ENCODE peak calls at places on chromosomes 5 and 9, in eight cellular contexts. E is Caco-2, L is HFFc6, B is OCI-LY7, O is sigmoid colon, C is lower lobe of right lung, J is tibial nerve, Y is astrocyte of the spinal cord. G is an unnamed sample.

GRCh38 chr5:136191304-136192014 is 1.5 kb downstream of the SMIM32 start:
- DNase-seq in E (no peak), L (no peak), B (no peak), O (peak), C (no peak), J (no peak), Y (no peak), G (no peak)

GRCh38 chr9:132049900-132050299 is 29.8 kb downstream of the MED27 start:
- DNase-seq in E (no peak), L (no peak), B (no peak), O (no peak), C (no peak), J (no peak), Y (no peak), G (no peak)

GRCh38 chr5:85896499-85896898 is 721.2 kb upstream of the COX7C start:
- DNase-seq in E (no peak), L (no peak), B (no peak), O (no peak), C (no peak), J (no peak), Y (no peak), G (no peak)

GRCh38 chr9:110650261-110650660 is 18.3 kb upstream of the MUSK start:
- DNase-seq in E (no peak), L (peak), B (no peak), O (peak), C (no peak), J (no peak), Y (peak), G (no peak)

GRCh38 chr9:76369583-76369982 is 24.6 kb downstream of the RFK start:
- DNase-seq in E (no peak), L (no peak), B (peak), O (no peak), C (no peak), J (no peak), Y (peak), G (no peak)

GRCh38 chr5:132775439-132776076 is 1.5 kb downstream of the SEPTIN8 start:
- DNase-seq in E (peak), L (no peak), B (no peak), O (peak), C (no peak), J (no peak), Y (no peak), G (no peak)

GRCh38 chr5:124309241-124309977 is 437.0 kb downstream of the ZNF608 start:
- DNase-seq in E (no peak), L (no peak), B (no peak), O (no peak), C (no peak), J (no peak), Y (no peak), G (no peak)

GRCh38 chr5:74452851-74453250 is 187.7 kb downstream of the ENC1 start:
- DNase-seq in E (no peak), L (no peak), B (peak), O (no peak), C (no peak), J (no peak), Y (no peak), G (peak)

GRCh38 chr9:93098236-93098946 is 2.4 kb downstream of the CARD19 start:
- DNase-seq in E (no peak), L (peak), B (no peak), O (peak), C (peak), J (peak), Y (peak), G (peak)

GRCh38 chr5:38473008-38473407 is 83.4 kb downstream of the LIFR start:
- DNase-seq in E (no peak), L (no peak), B (no peak), O (no peak), C (no peak), J (no peak), Y (no peak), G (no peak)

GRCh38 chr9:76215066-76215465 is 179.2 kb downstream of the RFK start:
- DNase-seq in E (no peak), L (peak), B (no peak), O (no peak), C (no peak), J (no peak), Y (peak), G (no peak)

GRCh38 chr9:114309096-114309495 is 13.8 kb upstream of the ORM1 start:
- DNase-seq in E (no peak), L (no peak), B (no peak), O (peak), C (no peak), J (no peak), Y (no peak), G (no peak)

GRCh38 chr5:147427784-147428401 is 82.0 kb downstream of the DPYSL3 start:
- DNase-seq in E (no peak), L (no peak), B (no peak), O (no peak), C (no peak), J (no peak), Y (no peak), G (no peak)

GRCh38 chr9:99824378-99825157 is 2.9 kb downstream of the NR4A3 start:
- DNase-seq in E (peak), L (peak), B (peak), O (peak), C (peak), J (no peak), Y (peak), G (peak)

GRCh38 chr5:171827162-171827561 is 41.5 kb downstream of the SMIM23 start:
- DNase-seq in E (no peak), L (no peak), B (no peak), O (no peak), C (no peak), J (no peak), Y (no peak), G (no peak)

GRCh38 chr5:177996660-177997318 is 747 bp upstream of the PROP1 start:
- DNase-seq in E (no peak), L (no peak), B (no peak), O (no peak), C (no peak), J (no peak), Y (no peak), G (no peak)

GRCh38 chr9:31100311-31100710 is 1284.1 kb upstream of the ACO1 start:
- DNase-seq in E (no peak), L (no peak), B (no peak), O (no peak), C (no peak), J (no peak), Y (no peak), G (no peak)

GRCh38 chr9:19369107-19369506 is 10.9 kb downstream of the RPS6 start:
- DNase-seq in E (no peak), L (no peak), B (no peak), O (no peak), C (no peak), J (no peak), Y (no peak), G (no peak)

GRCh38 chr9:70480405-70480980 is 66.0 kb upstream of the KLF9 start:
- DNase-seq in E (no peak), L (no peak), B (no peak), O (peak), C (peak), J (peak), Y (peak), G (no peak)

GRCh38 chr9:16426716-16427115 is 443.8 kb downstream of the BNC2 start:
- DNase-seq in E (no peak), L (no peak), B (no peak), O (no peak), C (no peak), J (no peak), Y (no peak), G (no peak)

GRCh38 chr5:115450741-115451140 is 93.8 kb downstream of the FEM1C start:
- DNase-seq in E (no peak), L (peak), B (no peak), O (no peak), C (no peak), J (no peak), Y (peak), G (no peak)

GRCh38 chr5:38548064-38548759 is 8.2 kb downstream of the LIFR start:
- DNase-seq in E (no peak), L (no peak), B (no peak), O (no peak), C (no peak), J (no peak), Y (no peak), G (no peak)

GRCh38 chr5:16891043-16891442 is 45.0 kb downstream of the MYO10 start:
- DNase-seq in E (no peak), L (no peak), B (no peak), O (no peak), C (no peak), J (no peak), Y (no peak), G (no peak)

GRCh38 chr5:1351156-1351555 is 6.3 kb upstream of the CLPTM1L start:
- DNase-seq in E (no peak), L (no peak), B (no peak), O (no peak), C (no peak), J (no peak), Y (no peak), G (no peak)

GRCh38 chr5:1346627-1347440 is 1.9 kb upstream of the CLPTM1L start:
- DNase-seq in E (no peak), L (no peak), B (no peak), O (no peak), C (no peak), J (no peak), Y (no peak), G (no peak)

GRCh38 chr5:1348986-1349245 is 4.0 kb upstream of the CLPTM1L start:
- DNase-seq in E (no peak), L (no peak), B (peak), O (no peak), C (no peak), J (no peak), Y (no peak), G (no peak)

GRCh38 chr5:1347571-1347970 is 2.7 kb upstream of the CLPTM1L start:
- DNase-seq in E (no peak), L (no peak), B (no peak), O (no peak), C (no peak), J (no peak), Y (no peak), G (no peak)

GRCh38 chr5:1349246-1349645 is 4.3 kb upstream of the CLPTM1L start:
- DNase-seq in E (no peak), L (no peak), B (no peak), O (no peak), C (no peak), J (no peak), Y (no peak), G (no peak)
- TF ChIP-seq CTCF in E (peak), L (no peak), B (peak), O (no peak), C (no peak), J (no peak), Y (no peak), G (no peak)

GRCh38 chr5:71937906-71938698 is 169.2 kb upstream of the MAP1B start:
- DNase-seq in E (no peak), L (no peak), B (no peak), O (no peak), C (no peak), J (no peak), Y (no peak), G (no peak)

GRCh38 chr5:71943874-71944273 is 163.4 kb upstream of the MAP1B start:
- DNase-seq in E (no peak), L (no peak), B (no peak), O (no peak), C (no peak), J (no peak), Y (no peak), G (no peak)

GRCh38 chr5:71939452-71939932 is 167.8 kb upstream of the MAP1B start:
- DNase-seq in E (no peak), L (no peak), B (no peak), O (no peak), C (no peak), J (no peak), Y (peak), G (no peak)

GRCh38 chr5:71938886-71939285 is 168.4 kb upstream of the MAP1B start:
- DNase-seq in E (no peak), L (no peak), B (no peak), O (no peak), C (peak), J (no peak), Y (peak), G (no peak)
- TF ChIP-seq CTCF in E (no peak), L (no peak), B (no peak), O (no peak), C (no peak), J (no peak), Y (no peak), G (no peak)

GRCh38 chr9:97596906-97597305 is 36.3 kb downstream of the TSTD2 start:
- DNase-seq in E (no peak), L (no peak), B (no peak), O (no peak), C (no peak), J (no peak), Y (no peak), G (no peak)

GRCh38 chr9:97594414-97594921 is 38.7 kb downstream of the TSTD2 start:
- DNase-seq in E (no peak), L (no peak), B (no peak), O (peak), C (no peak), J (no peak), Y (no peak), G (no peak)

GRCh38 chr9:97593960-97594359 is 39.2 kb downstream of the TSTD2 start:
- DNase-seq in E (no peak), L (no peak), B (no peak), O (no peak), C (no peak), J (no peak), Y (no peak), G (no peak)

DNA sequence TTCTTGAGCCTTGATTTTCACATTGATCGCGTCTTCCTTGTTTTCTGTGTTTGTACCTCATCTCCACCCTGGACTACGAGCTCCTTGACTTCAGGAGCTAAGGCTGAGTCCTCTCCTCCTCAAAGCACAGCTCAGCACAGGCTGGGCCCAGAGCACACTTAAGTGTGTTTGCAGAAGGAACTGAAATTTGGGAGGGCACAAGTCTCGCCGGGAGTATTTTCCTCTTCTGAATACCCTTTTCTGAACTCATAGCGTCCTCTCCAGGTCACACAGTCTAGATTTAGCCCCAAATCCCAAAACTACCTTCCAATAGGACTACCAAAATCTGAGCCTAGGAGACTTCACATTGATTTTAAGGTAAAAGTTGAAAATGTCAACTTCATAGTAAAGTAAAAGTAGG is 41.6 kb downstream of the TSTD2 start:
- DNase-seq in E (no peak), L (no peak), B (no peak), O (no peak), C (no peak), J (no peak), Y (no peak), G (no peak)
- TF ChIP-seq CTCF in E (no peak), L (no peak), B (no peak), O (no peak), C (no peak), J (no peak), Y (no peak), G (no peak)

GRCh38 chr5:180291234-180291940 is 496 bp downstream of the MAPK9 start:
- DNase-seq in E (no peak), L (no peak), B (peak), O (no peak), C (no peak), J (no peak), Y (no peak), G (no peak)
- TF ChIP-seq CTCF in E (no peak), L (peak), B (peak), O (no peak), C (no peak), J (peak), Y (peak), G (peak)

DNA sequence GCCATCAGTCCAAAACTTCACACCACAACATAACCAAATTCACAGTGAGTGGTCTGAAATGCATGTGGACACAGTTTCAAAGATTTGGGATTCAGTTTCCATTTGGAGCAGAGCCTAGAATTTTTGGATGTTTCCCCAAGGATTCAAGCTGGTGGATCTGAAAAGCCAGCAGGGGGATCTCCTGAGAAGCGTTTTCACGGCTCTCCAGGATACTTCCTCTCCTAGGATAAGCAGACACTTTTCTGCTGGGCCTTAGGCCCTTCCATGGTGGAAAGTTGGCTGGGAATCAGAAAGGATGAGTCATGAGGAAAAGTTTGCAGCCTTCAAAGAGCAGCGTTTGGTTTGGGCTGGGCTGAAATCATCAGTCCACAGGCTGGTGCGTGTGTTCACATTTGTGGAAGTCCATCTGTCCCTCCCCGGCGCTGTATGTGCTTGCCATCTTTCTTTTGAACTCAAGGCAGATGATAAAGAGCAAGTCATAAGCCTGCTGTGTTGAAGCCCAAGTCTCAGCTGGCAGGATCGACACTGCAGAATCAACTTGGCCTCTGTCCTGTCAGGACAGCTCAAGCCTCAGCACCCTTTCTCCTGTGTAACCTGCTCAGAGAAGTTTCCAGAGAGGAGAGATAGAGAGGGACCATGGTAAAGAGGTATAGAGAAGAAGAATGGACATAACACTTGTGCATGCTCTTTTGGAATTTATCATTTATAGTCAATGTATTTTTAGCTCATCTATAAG is 152.6 kb upstream of the MSX2 start:
- DNase-seq in E (peak), L (peak), B (no peak), O (peak), C (no peak), J (peak), Y (peak), G (no peak)
- TF ChIP-seq CTCF in E (peak), L (no peak), B (no peak), O (no peak), C (no peak), J (no peak), Y (peak), G (no peak)

GRCh38 chr9:21251162-21251561 is 11.4 kb upstream of the IFNA14 start:
- DNase-seq in E (no peak), L (no peak), B (no peak), O (no peak), C (no peak), J (no peak), Y (no peak), G (no peak)
- TF ChIP-seq CTCF in E (no peak), L (no peak), B (no peak), O (no peak), C (no peak), J (no peak), Y (no peak), G (no peak)

DNA sequence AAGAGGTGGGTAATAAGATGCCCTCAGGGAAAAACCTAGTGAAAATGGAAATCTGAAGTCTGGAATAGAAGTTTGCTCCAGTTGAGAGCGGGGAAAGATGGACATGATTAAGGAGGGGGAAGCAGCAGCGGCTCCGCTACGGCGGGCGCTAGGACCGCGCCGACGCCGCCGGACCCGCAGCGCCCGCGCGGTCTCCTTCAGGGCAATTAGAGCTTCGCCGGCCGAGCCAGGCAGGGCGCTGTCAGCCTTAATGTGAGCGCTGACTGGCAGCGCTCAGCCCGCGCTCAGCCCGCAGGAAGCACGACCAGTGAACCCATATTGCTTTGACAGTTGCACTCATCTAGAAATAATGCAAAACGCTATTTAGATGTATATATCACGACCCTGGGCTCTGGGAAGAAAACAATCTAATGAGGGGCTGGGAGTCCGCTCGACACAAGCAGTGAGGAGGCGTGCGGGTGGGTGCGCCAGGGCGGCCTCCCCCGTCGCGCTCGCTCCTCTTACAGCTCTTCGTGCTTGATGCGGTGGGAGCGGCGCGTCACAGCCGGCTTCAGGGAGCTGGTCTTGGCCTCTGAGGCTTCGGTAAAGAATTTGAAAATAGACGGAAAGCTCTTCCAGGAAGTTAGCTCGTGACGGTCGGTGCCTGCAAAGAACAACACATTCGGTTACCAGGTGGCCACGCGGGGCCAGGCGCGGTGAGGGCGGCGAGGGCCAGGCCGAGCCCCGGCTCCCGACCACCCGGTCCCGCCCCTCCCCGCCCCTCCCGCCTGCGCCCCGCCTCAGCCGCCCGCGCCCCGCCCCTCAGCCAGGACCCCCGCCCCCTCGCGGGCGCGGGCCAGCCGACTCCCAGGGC is 37.7 kb downstream of the NR2F1 start:
- DNase-seq in E (peak), L (peak), B (peak), O (peak), C (peak), J (peak), Y (peak), G (no peak)
- TF ChIP-seq CTCF in E (no peak), L (no peak), B (peak), O (no peak), C (no peak), J (no peak), Y (no peak), G (no peak)

GRCh38 chr9:120863833-120864232 is 13.2 kb downstream of the PHF19 start:
- DNase-seq in E (no peak), L (no peak), B (no peak), O (no peak), C (no peak), J (no peak), Y (no peak), G (no peak)
- TF ChIP-seq CTCF in E (no peak), L (peak), B (peak), O (no peak), C (no peak), J (no peak), Y (no peak), G (no peak)

GRCh38 chr9:126317513-126317912 is 9.1 kb upstream of the MVB12B start:
- DNase-seq in E (no peak), L (peak), B (no peak), O (no peak), C (no peak), J (no peak), Y (no peak), G (no peak)
- TF ChIP-seq CTCF in E (no peak), L (peak), B (peak), O (no peak), C (peak), J (peak), Y (peak), G (peak)

DNA sequence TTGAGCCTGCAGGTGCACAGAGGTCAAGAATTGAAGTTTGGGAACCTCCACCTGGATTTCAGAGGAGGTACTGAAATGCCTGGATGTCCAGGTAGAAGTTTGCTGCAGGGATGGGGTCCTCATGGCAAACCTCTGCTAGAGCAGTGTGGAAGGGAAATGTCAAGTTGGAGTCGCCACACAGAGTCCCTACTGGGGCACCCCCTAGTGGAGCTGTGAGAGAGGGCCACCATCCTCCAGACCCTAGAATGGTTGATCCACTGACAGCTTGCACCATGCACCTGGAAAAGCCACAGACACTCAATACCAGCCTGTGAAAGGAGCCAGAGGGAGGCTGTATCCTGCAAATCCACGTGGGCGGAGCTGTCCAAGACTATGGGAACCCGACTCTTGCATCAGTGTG is 78.0 kb downstream of the GABRA1 start:
- DNase-seq in E (no peak), L (no peak), B (peak), O (no peak), C (no peak), J (no peak), Y (no peak), G (no peak)
- TF ChIP-seq CTCF in E (no peak), L (no peak), B (peak), O (no peak), C (no peak), J (no peak), Y (no peak), G (no peak)

G was measured in CD14-positive monocyte.